ENCODE peak calls at places on chromosome 1, in four cellular contexts. F is K562, M is GM12878, P is HepG2. D is an unnamed sample.

GRCh38 chr1:233448290-233448689 is 120.8 kb downstream of the MAP3K21 start:
- DNase-seq in M (no peak), F (peak; percentile 43), P (no peak), D (peak; percentile 67)

GRCh38 chr1:46128336-46128735 is 4.1 kb downstream of the PIK3R3 start:
- DNase-seq in M (no peak), F (no peak), P (no peak), D (no peak)

GRCh38 chr1:181089017-181089776 is 697 bp downstream of the IER5 start:
- DNase-seq in P (no peak), M (no peak), F (peak; percentile 50), D (peak; percentile 73)

GRCh38 chr1:115139381-115139780 is 50.1 kb upstream of the TSPAN2 start:
- DNase-seq in P (no peak), M (no peak), F (no peak), D (peak; percentile 25)

GRCh38 chr1:192011525-192011924 is 146.7 kb upstream of the RGS18 start:
- DNase-seq in P (no peak), M (no peak), F (no peak), D (no peak)

GRCh38 chr1:43890815-43891214 is 42.8 kb upstream of the ARTN start:
- DNase-seq in M (no peak), F (no peak), P (no peak), D (no peak)

GRCh38 chr1:27179373-27179772 is 24.4 kb upstream of the SLC9A1 start:
- DNase-seq in F (no peak), P (no peak), M (no peak), D (no peak)

GRCh38 chr1:170126691-170127090 is 19.1 kb upstream of the NTMT2 start:
- DNase-seq in P (no peak), F (no peak), M (peak; percentile 72), D (no peak)

GRCh38 chr1:211830330-211831142 is at the start of gene LPGAT1:
- DNase-seq in M (no peak), F (peak; percentile 85), P (peak; percentile 24), D (peak; percentile 93)

GRCh38 chr1:50974618-50974935 is 4.5 kb downstream of the CDKN2C start:
- DNase-seq in P (no peak), F (no peak), M (no peak), D (no peak)

GRCh38 chr1:160653620-160654016 is 6.8 kb upstream of the SLAMF1 start:
- DNase-seq in M (no peak), F (no peak), P (no peak), D (no peak)

GRCh38 chr1:2318294-2319278 is 72.8 kb downstream of the MORN1 start:
- DNase-seq in M (no peak), P (no peak), F (no peak), D (no peak)

GRCh38 chr1:222893255-222893654 is 78.4 kb downstream of the DISP1 start:
- DNase-seq in F (no peak), P (no peak), M (no peak), D (no peak)

GRCh38 chr1:34167091-34167788 is 2.2 kb upstream of the CSMD2 start:
- DNase-seq in F (no peak), M (no peak), P (no peak), D (no peak)

GRCh38 chr1:220908757-220909156 is 29.5 kb downstream of the HLX start:
- DNase-seq in M (no peak), F (peak; percentile 36), P (no peak), D (no peak)

GRCh38 chr1:5329068-5329739 is 663.0 kb downstream of the NPHP4 start:
- DNase-seq in P (no peak), F (no peak), M (no peak), D (no peak)

GRCh38 chr1:180231506-180232420 is 1.7 kb downstream of the LHX4 start:
- DNase-seq in M (no peak), P (no peak), F (peak; percentile 47), D (peak; percentile 61)

GRCh38 chr1:22922640-22923039 is 50.0 kb downstream of the LACTBL1 start:
- DNase-seq in M (no peak), P (no peak), F (no peak), D (no peak)

GRCh38 chr1:10819198-10819901 is 22.9 kb upstream of the CASZ1 start:
- DNase-seq in P (no peak), M (no peak), F (no peak), D (no peak)

GRCh38 chr1:77655431-77655974 is 27.0 kb downstream of the ZZZ3 start:
- DNase-seq in P (peak; percentile 76), F (no peak), M (no peak), D (no peak)
- TF ChIP-seq SIN3A in P (no peak), F (no peak), M (no peak), D (no peak)

GRCh38 chr1:58233753-58234152 is 312.8 kb downstream of the OMA1 start:
- DNase-seq in M (no peak), P (no peak), F (no peak), D (no peak)
- TF ChIP-seq EP300 in M (no peak), P (no peak), F (no peak), D (no peak)

DNA sequence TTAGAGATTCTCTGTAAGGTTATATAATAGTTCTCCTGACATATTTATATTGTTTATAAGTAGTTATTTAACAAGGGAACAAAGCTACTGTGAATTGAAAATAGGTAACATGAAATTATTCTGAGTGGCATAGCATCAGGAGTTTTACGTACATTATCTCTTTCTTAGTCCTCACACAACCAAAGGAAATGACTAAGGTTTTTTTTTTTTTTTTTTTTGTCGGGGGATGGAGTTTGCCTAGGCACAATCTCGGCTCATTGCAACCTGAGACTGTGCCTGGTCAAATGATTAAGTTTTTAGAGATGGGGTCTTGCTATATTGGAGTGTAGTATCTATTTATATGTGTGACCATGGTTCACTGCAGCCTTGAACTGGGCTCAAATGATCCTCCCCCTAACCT is 24.9 kb downstream of the TMED5 start:
- DNase-seq in P (no peak), F (peak; percentile 25), M (no peak), D (no peak)
- TF ChIP-seq ZBTB33 in P (no peak), F (no peak), M (no peak), D (no peak)

DNA sequence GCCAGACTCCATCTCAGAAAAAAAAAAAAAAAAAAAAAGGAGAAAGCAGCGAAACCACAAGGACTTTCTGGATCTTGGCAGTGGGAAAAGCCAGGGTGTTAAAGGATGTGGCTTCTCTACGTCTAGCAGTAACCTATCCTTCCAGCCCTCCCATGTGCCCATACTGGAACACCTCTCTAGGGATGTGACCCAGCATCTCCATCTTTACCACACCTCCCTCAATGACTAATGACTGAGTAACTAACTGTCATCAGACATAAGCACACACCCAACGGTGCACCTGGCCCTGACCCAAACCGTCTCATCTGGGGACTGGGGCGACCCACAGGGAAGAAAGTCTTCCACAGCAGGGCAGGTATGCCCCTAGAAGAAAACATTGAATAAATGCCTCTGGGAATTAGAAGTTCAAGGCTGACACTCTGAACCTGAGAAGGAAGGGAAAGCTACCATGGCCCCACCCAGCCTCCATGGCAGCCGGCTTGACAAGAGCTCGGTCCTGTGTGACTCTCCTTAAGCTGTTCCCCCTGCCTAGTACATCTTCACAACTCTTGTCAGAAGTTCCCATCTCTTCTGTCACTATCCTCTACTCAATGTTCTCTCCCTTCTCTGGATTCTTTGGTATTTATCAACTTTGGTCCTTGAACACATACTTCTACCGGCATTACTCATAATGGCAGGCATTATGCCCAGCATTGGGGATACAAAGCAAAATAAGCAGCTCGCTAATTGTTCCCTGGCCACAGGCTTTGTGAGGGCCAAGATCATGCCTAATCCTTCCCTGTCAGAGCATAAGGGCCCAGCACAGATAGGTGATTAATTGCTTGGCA is 14.8 kb upstream of the PAQR6 start:
- DNase-seq in P (no peak), M (no peak), F (no peak), D (no peak)
- TF ChIP-seq SIN3A in P (no peak), M (no peak), F (no peak), D (no peak)

GRCh38 chr1:179142889-179143299 is 61.0 kb downstream of the TOR3A start:
- DNase-seq in P (peak; percentile 33), F (peak; percentile 7), M (no peak), D (no peak)
- TF ChIP-seq EP300 in P (no peak), F (no peak), M (no peak), D (no peak)

GRCh38 chr1:84675631-84676030 is 14.6 kb downstream of the SSX2IP start:
- DNase-seq in M (no peak), F (no peak), P (no peak), D (no peak)
- TF ChIP-seq ZBTB33 in M (no peak), F (no peak), P (no peak), D (no peak)

GRCh38 chr1:182175340-182176068 is 114.0 kb upstream of the ZNF648 start:
- DNase-seq in P (peak; percentile 63), M (no peak), F (no peak), D (no peak)
- TF ChIP-seq SIN3A in P (no peak), M (no peak), F (no peak), D (no peak)

GRCh38 chr1:229221106-229222019 is 49.5 kb upstream of the RAB4A start:
- DNase-seq in F (no peak), P (peak; percentile 98), M (no peak), D (peak; percentile 30)
- TF ChIP-seq EP300 in F (no peak), P (peak; percentile 87), M (no peak), D (no peak)

DNA sequence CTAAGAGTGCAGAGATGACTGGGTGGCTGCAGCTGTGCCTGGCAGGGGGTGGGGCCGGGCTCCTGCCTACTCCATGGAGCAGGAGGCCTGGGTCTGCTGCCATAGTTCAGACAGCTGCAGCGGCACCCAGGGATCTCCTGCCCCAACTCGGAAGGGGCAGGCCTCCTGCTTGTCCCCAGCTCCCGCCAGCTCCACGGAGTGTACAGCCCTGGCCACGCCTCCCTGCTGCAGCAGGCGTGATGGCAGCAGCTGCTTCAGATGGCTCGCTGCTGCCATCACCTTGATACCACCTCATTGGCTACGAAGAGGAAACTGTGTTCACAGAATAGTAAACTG is 35.9 kb downstream of the ACTL8 start:
- DNase-seq in P (no peak), M (no peak), F (no peak), D (no peak)
- TF ChIP-seq ZBTB33 in P (no peak), M (no peak), F (no peak), D (no peak)

GRCh38 chr1:14522331-14523241 is 75.9 kb upstream of the KAZN start:
- DNase-seq in F (peak; percentile 55), P (no peak), M (no peak), D (peak; percentile 8)
- TF ChIP-seq SIN3A in F (no peak), P (no peak), M (no peak), D (no peak)